ENCODE peak calls at places on chromosomes 11 and 22, in nine cellular contexts. One of them, this sample, is unnamed.

GRCh38 chr11:61095022-61095421 is 7.3 kb upstream of the CD5 start:
- DNase-seq in NCI-H446: no peak
- DNase-seq in A549: no peak
- DNase-seq in NCI-H1092: no peak
- DNase-seq in BJ: no peak
- DNase-seq in heart left ventricle: no peak
- DNase-seq in astrocyte of the spinal cord: no peak
- DNase-seq in activated naive CD4-positive, alpha-beta T cell: no peak
- DNase-seq in GM12864: no peak
- DNase-seq in this sample: no peak

GRCh38 chr11:69308936-69309799 is 15.2 kb downstream of the MYEOV start:
- DNase-seq in NCI-H446: no peak
- DNase-seq in A549: no peak
- DNase-seq in NCI-H1092: no peak
- DNase-seq in BJ: no peak
- DNase-seq in heart left ventricle: no peak
- DNase-seq in astrocyte of the spinal cord: no peak
- DNase-seq in activated naive CD4-positive, alpha-beta T cell: no peak
- DNase-seq in GM12864: no peak
- DNase-seq in this sample: no peak

GRCh38 chr11:106840993-106841392 is 177.3 kb downstream of the GUCY1A2 start:
- DNase-seq in NCI-H446: no peak
- DNase-seq in A549: no peak
- DNase-seq in NCI-H1092: no peak
- DNase-seq in BJ: no peak
- DNase-seq in heart left ventricle: no peak
- DNase-seq in astrocyte of the spinal cord: no peak
- DNase-seq in activated naive CD4-positive, alpha-beta T cell: no peak
- DNase-seq in GM12864: no peak
- DNase-seq in this sample: no peak

GRCh38 chr11:121841487-121842167 is 274.4 kb downstream of the BLID start:
- DNase-seq in NCI-H446: no peak
- DNase-seq in A549: no peak
- DNase-seq in NCI-H1092: no peak
- DNase-seq in BJ: peak; percentile 75
- DNase-seq in heart left ventricle: no peak
- DNase-seq in astrocyte of the spinal cord: peak; percentile 83
- DNase-seq in activated naive CD4-positive, alpha-beta T cell: no peak
- DNase-seq in GM12864: no peak
- DNase-seq in this sample: no peak

GRCh38 chr11:41921991-41922390 is 462.5 kb upstream of the LRRC4C start:
- DNase-seq in NCI-H446: no peak
- DNase-seq in A549: no peak
- DNase-seq in NCI-H1092: no peak
- DNase-seq in BJ: no peak
- DNase-seq in heart left ventricle: no peak
- DNase-seq in astrocyte of the spinal cord: no peak
- DNase-seq in activated naive CD4-positive, alpha-beta T cell: no peak
- DNase-seq in GM12864: no peak
- DNase-seq in this sample: no peak

GRCh38 chr22:19970479-19971275 is 29.1 kb upstream of the TXNRD2 start:
- DNase-seq in NCI-H446: peak; percentile 29
- DNase-seq in A549: peak; percentile 57
- DNase-seq in NCI-H1092: peak; percentile 21
- DNase-seq in BJ: no peak
- DNase-seq in heart left ventricle: peak; percentile 64
- DNase-seq in astrocyte of the spinal cord: peak; percentile 58
- DNase-seq in activated naive CD4-positive, alpha-beta T cell: peak; percentile 77
- DNase-seq in GM12864: no peak
- DNase-seq in this sample: peak; percentile 68

GRCh38 chr11:116557261-116557660 is 215.5 kb downstream of the BUD13 start:
- DNase-seq in NCI-H446: no peak
- DNase-seq in A549: no peak
- DNase-seq in NCI-H1092: no peak
- DNase-seq in BJ: no peak
- DNase-seq in heart left ventricle: no peak
- DNase-seq in astrocyte of the spinal cord: no peak
- DNase-seq in activated naive CD4-positive, alpha-beta T cell: no peak
- DNase-seq in GM12864: no peak
- DNase-seq in this sample: no peak

GRCh38 chr22:37419916-37420655 is 7.2 kb downstream of the ELFN2 start:
- DNase-seq in NCI-H446: no peak
- DNase-seq in A549: no peak
- DNase-seq in NCI-H1092: no peak
- DNase-seq in BJ: no peak
- DNase-seq in heart left ventricle: no peak
- DNase-seq in astrocyte of the spinal cord: no peak
- DNase-seq in activated naive CD4-positive, alpha-beta T cell: peak; percentile 25
- DNase-seq in GM12864: no peak
- DNase-seq in this sample: no peak

GRCh38 chr22:40621309-40622151 is 15.0 kb downstream of the MRTFA start:
- DNase-seq in NCI-H446: no peak
- DNase-seq in A549: no peak
- DNase-seq in NCI-H1092: no peak
- DNase-seq in BJ: no peak
- DNase-seq in heart left ventricle: no peak
- DNase-seq in astrocyte of the spinal cord: no peak
- DNase-seq in activated naive CD4-positive, alpha-beta T cell: no peak
- DNase-seq in GM12864: no peak
- DNase-seq in this sample: no peak

GRCh38 chr22:19060356-19061009 is 61.7 kb downstream of the DGCR2 start:
- DNase-seq in NCI-H446: no peak
- DNase-seq in A549: peak; percentile 22
- DNase-seq in NCI-H1092: no peak
- DNase-seq in BJ: no peak
- DNase-seq in heart left ventricle: no peak
- DNase-seq in astrocyte of the spinal cord: peak; percentile 71
- DNase-seq in activated naive CD4-positive, alpha-beta T cell: no peak
- DNase-seq in GM12864: no peak
- DNase-seq in this sample: no peak

GRCh38 chr11:43419460-43419859 is 60.7 kb downstream of the TTC17 start:
- DNase-seq in NCI-H446: peak; percentile 2
- DNase-seq in A549: peak; percentile 44
- DNase-seq in NCI-H1092: no peak
- DNase-seq in BJ: no peak
- DNase-seq in heart left ventricle: no peak
- DNase-seq in astrocyte of the spinal cord: peak; percentile 58
- DNase-seq in activated naive CD4-positive, alpha-beta T cell: no peak
- DNase-seq in GM12864: no peak
- DNase-seq in this sample: no peak

GRCh38 chr11:111514216-111515031 is at the start of gene HOATZ:
- DNase-seq in NCI-H446: no peak
- DNase-seq in A549: no peak
- DNase-seq in NCI-H1092: no peak
- DNase-seq in BJ: no peak
- DNase-seq in heart left ventricle: peak; percentile 24
- DNase-seq in astrocyte of the spinal cord: peak; percentile 33
- DNase-seq in activated naive CD4-positive, alpha-beta T cell: peak; percentile 13
- DNase-seq in GM12864: no peak
- DNase-seq in this sample: no peak

GRCh38 chr11:77557553-77557952 is 32.2 kb upstream of the AQP11 start:
- DNase-seq in NCI-H446: no peak
- DNase-seq in A549: peak; percentile 61
- DNase-seq in NCI-H1092: peak; percentile 33
- DNase-seq in BJ: no peak
- DNase-seq in heart left ventricle: no peak
- DNase-seq in astrocyte of the spinal cord: peak; percentile 19
- DNase-seq in activated naive CD4-positive, alpha-beta T cell: no peak
- DNase-seq in GM12864: no peak
- DNase-seq in this sample: no peak

GRCh38 chr22:49509016-49509415 is 318.7 kb downstream of the BRD1 start:
- DNase-seq in NCI-H446: no peak
- DNase-seq in A549: no peak
- DNase-seq in NCI-H1092: no peak
- DNase-seq in BJ: no peak
- DNase-seq in heart left ventricle: no peak
- DNase-seq in astrocyte of the spinal cord: no peak
- DNase-seq in activated naive CD4-positive, alpha-beta T cell: no peak
- DNase-seq in GM12864: no peak
- DNase-seq in this sample: no peak

This sample was measured in stimulated activated CD8-positive, alpha-beta memory T cell treated with anti-CD3 and anti-CD28 coated beads, Interleukin-15, amount 100 ng/mL, for 1 hour.